ENCODE peak calls at places on chromosomes 3 and 15, in eight cellular contexts. A is ACHN, J is mucosa of gallbladder, N is T-helper 9 cell, L is amygdala, O is WTC11, F is germinal center, C is body of pancreas. M is an unnamed sample.

GRCh38 chr3:36843065-36844051 is 79.0 kb upstream of the DCLK3 start:
- DNase-seq in L (no peak), F (peak), C (no peak), N (peak), O (peak), J (no peak), A (peak), M (peak)

GRCh38 chr3:188624384-188624783 is 470.4 kb downstream of the LPP start:
- DNase-seq in F (no peak), A (no peak), N (no peak), L (no peak), O (no peak), C (no peak), J (peak), M (no peak)

GRCh38 chr15:66153549-66154415 is 99.8 kb downstream of the MEGF11 start:
- DNase-seq in O (no peak), N (no peak), F (peak), C (no peak), L (no peak), J (no peak), A (no peak), M (no peak)

GRCh38 chr15:43052860-43053259 is 53.0 kb downstream of the UBR1 start:
- DNase-seq in N (no peak), C (no peak), A (no peak), O (no peak), L (no peak), J (no peak), F (no peak), M (no peak)

GRCh38 chr3:69386535-69387385 is 872 bp upstream of the FRMD4B start:
- DNase-seq in O (no peak), A (no peak), L (no peak), N (no peak), F (no peak), C (no peak), J (no peak), M (peak)

GRCh38 chr3:112514527-112515128 is 15.4 kb upstream of the BTLA start:
- DNase-seq in L (no peak), F (no peak), A (no peak), J (no peak), C (no peak), O (no peak), N (no peak), M (no peak)

GRCh38 chr3:127206154-127206553 is 13.2 kb downstream of the PRR23E start:
- DNase-seq in A (no peak), L (no peak), N (no peak), C (no peak), O (no peak), F (no peak), J (peak), M (no peak)

GRCh38 chr3:154112146-154112545 is 9.0 kb upstream of the ARHGEF26 start:
- DNase-seq in F (no peak), O (no peak), C (no peak), L (no peak), N (no peak), A (no peak), J (no peak), M (no peak)

GRCh38 chr3:139119331-139120025 is 74.8 kb upstream of the PRR23C start:
- DNase-seq in N (no peak), F (no peak), A (no peak), L (no peak), J (peak), O (no peak), C (no peak), M (no peak)

GRCh38 chr15:34799149-34799824 is 3.9 kb upstream of the ACTC1 start:
- DNase-seq in F (no peak), O (no peak), L (no peak), C (peak), N (no peak), J (no peak), A (peak), M (peak)

GRCh38 chr3:31530039-31530983 is 2.4 kb upstream of the STT3B start:
- DNase-seq in O (no peak), F (no peak), J (no peak), N (no peak), C (no peak), L (no peak), A (no peak), M (no peak)

GRCh38 chr15:70585707-70586034 is 177.7 kb downstream of the UACA start:
- DNase-seq in F (no peak), C (no peak), O (no peak), L (no peak), A (no peak), J (no peak), N (no peak), M (no peak)

GRCh38 chr3:140050977-140051957 is 116.3 kb downstream of the CLSTN2 start:
- DNase-seq in N (no peak), O (peak), J (no peak), F (no peak), C (no peak), A (no peak), L (peak), M (peak)

GRCh38 chr3:104359546-104359945 is 1007.2 kb upstream of the ALCAM start:
- DNase-seq in C (no peak), O (no peak), A (peak), J (no peak), N (no peak), L (no peak), F (no peak), M (no peak)

GRCh38 chr3:12350151-12350813 is 61.4 kb downstream of the PPARG start:
- DNase-seq in O (no peak), N (no peak), J (peak), A (no peak), C (peak), F (no peak), L (no peak), M (no peak)

GRCh38 chr3:132317229-132317948 is at the start of gene ACP3:
- DNase-seq in N (no peak), A (no peak), O (no peak), C (peak), J (peak), F (peak), L (peak), M (peak)

GRCh38 chr15:51403072-51403878 is 61.8 kb downstream of the GLDN start:
- DNase-seq in F (no peak), C (no peak), O (no peak), J (no peak), N (no peak), L (no peak), A (peak), M (peak)